ENCODE peak calls at places on chromosomes 13 and 19, in seven cellular contexts. C is cardiac fibroblast; A is stimulated activated CD4-positive, alpha-beta T cell treated with anti-CD3 and anti-CD28 coated beads, Interleukin-2, amount 100 ng/mL, for 24 hours; O is cardiac muscle cell; J is endothelial cell; N is stimulated activated naive B cell treated with anti-CD40 and anti-IgM and Interleukin-4, amounts not matched to agents 10 μg/mL and 1 μg/mL and 100 μg/mL, for 72 hours; V is gastrocnemius medialis. M is an unnamed sample.

GRCh38 chr19:1417145-1417544 is 9.8 kb downstream of the DAZAP1 start:
- DNase-seq in J (no peak), N (no peak), A (no peak), O (no peak), V (peak), C (no peak), M (no peak)

GRCh38 chr13:113930711-113931637 is 42.9 kb downstream of the C13orf46 start:
- DNase-seq in A (peak), V (peak), N (no peak), J (no peak), C (no peak), O (no peak), M (no peak)

GRCh38 chr13:113962386-113962785 is 11.5 kb downstream of the C13orf46 start:
- DNase-seq in A (no peak), V (no peak), O (no peak), J (no peak), C (no peak), N (no peak), M (no peak)

GRCh38 chr19:54207908-54208783 is 7.5 kb downstream of the RPS9 start:
- DNase-seq in V (peak), C (peak), A (peak), O (no peak), N (peak), J (no peak), M (no peak)

GRCh38 chr19:35098413-35099049 is 17.1 kb upstream of the FXYD3 start:
- DNase-seq in N (no peak), V (no peak), J (no peak), O (no peak), C (no peak), A (no peak), M (no peak)

GRCh38 chr19:54142166-54142780 is 4.7 kb downstream of the CNOT3 start:
- DNase-seq in V (no peak), J (no peak), O (no peak), N (no peak), C (no peak), A (no peak), M (no peak)

GRCh38 chr19:33713194-33713593 is 83.5 kb upstream of the KCTD15 start:
- DNase-seq in N (no peak), C (no peak), V (no peak), J (no peak), A (no peak), O (no peak), M (no peak)

GRCh38 chr19:7109678-7110289 is 40.3 kb downstream of the ZNF557 start:
- DNase-seq in O (no peak), C (peak), J (no peak), V (no peak), N (no peak), A (no peak), M (peak)

GRCh38 chr13:41823486-41823885 is 137.4 kb downstream of the VWA8 start:
- DNase-seq in O (no peak), V (no peak), N (no peak), J (no peak), C (no peak), A (no peak), M (no peak)

GRCh38 chr13:25085125-25085742 is 10.7 kb upstream of the PABPC3 start:
- DNase-seq in O (peak), C (peak), A (no peak), N (no peak), V (no peak), J (peak), M (peak)

GRCh38 chr19:508204-509150 is 1.2 kb downstream of the TPGS1 start:
- DNase-seq in O (no peak), J (no peak), V (no peak), N (no peak), C (no peak), A (no peak), M (no peak)

GRCh38 chr19:46374526-46375475 is 27.9 kb downstream of the PPP5C start:
- DNase-seq in J (no peak), O (no peak), V (no peak), C (no peak), N (no peak), A (no peak), M (no peak)

GRCh38 chr13:30739646-30740642 is 4.6 kb downstream of the ALOX5AP start:
- DNase-seq in J (no peak), V (no peak), O (no peak), C (peak), A (peak), N (no peak), M (peak)

GRCh38 chr13:108426893-108427292 is 157.4 kb downstream of the TNFSF13B start:
- DNase-seq in O (no peak), J (no peak), C (peak), A (no peak), V (no peak), N (no peak), M (no peak)

GRCh38 chr13:77055158-77055557 is 28.2 kb upstream of the FBXL3 start:
- DNase-seq in A (no peak), N (no peak), V (no peak), O (no peak), C (no peak), J (no peak), M (no peak)

GRCh38 chr19:57167385-57167784 is at the start of gene DUXA:
- DNase-seq in A (no peak), N (no peak), O (no peak), C (no peak), J (no peak), V (no peak), M (no peak)

GRCh38 chr13:75762066-75762937 is 126.2 kb downstream of the LMO7 start:
- DNase-seq in J (no peak), O (no peak), N (peak), A (peak), V (no peak), C (peak), M (no peak)

GRCh38 chr19:30118760-30119159 is 176.7 kb downstream of the URI1 start:
- DNase-seq in O (no peak), J (no peak), A (no peak), C (no peak), N (no peak), V (no peak), M (no peak)

GRCh38 chr13:96089749-96090239 is at the start of gene HS6ST3:
- DNase-seq in A (no peak), J (peak), V (no peak), C (peak), O (peak), N (no peak), M (no peak)

GRCh38 chr13:113917096-113917495 is 53.2 kb upstream of the GAS6 start:
- DNase-seq in C (no peak), A (peak), V (no peak), N (no peak), O (no peak), J (no peak), M (no peak)

GRCh38 chr13:48210178-48210577 is 22.8 kb upstream of the ITM2B start:
- DNase-seq in N (no peak), O (no peak), V (no peak), J (no peak), C (peak), A (no peak), M (peak)

GRCh38 chr19:20238025-20238623 is 71.1 kb downstream of the ZNF486 start:
- DNase-seq in O (peak), C (peak), N (peak), J (peak), A (peak), V (peak), M (peak)

GRCh38 chr19:39263912-39264305 is 4.3 kb upstream of the IFNL2 start:
- DNase-seq in V (no peak), N (no peak), C (no peak), J (no peak), A (no peak), O (no peak), M (no peak)

GRCh38 chr13:98216135-98216565 is 39.1 kb upstream of the RNF113B start:
- DNase-seq in N (no peak), C (peak), V (no peak), J (no peak), A (no peak), O (peak), M (peak)

GRCh38 chr13:28117689-28118377 is 17.5 kb upstream of the FLT3 start:
- DNase-seq in N (no peak), V (no peak), O (no peak), J (no peak), C (peak), A (no peak), M (no peak)

GRCh38 chr13:44903596-44903995 is 85.7 kb downstream of the NUFIP1 start:
- DNase-seq in J (no peak), N (no peak), O (no peak), C (peak), V (peak), A (no peak), M (peak)

GRCh38 chr13:48263196-48263595 is 30.2 kb downstream of the ITM2B start:
- DNase-seq in N (no peak), C (no peak), A (no peak), J (no peak), O (no peak), V (no peak), M (no peak)

GRCh38 chr19:2309734-2310362 is 1.9 kb upstream of the LINGO3 start:
- DNase-seq in A (no peak), O (no peak), V (no peak), N (no peak), J (no peak), C (no peak), M (peak)

GRCh38 chr13:36282818-36283432 is 14.7 kb downstream of the CCDC169 start:
- DNase-seq in J (no peak), O (peak), V (no peak), A (no peak), C (peak), N (no peak), M (peak)

GRCh38 chr13:100600461-100600860 is 11.9 kb upstream of the GGACT start:
- DNase-seq in J (no peak), O (no peak), N (no peak), V (no peak), A (no peak), C (no peak), M (no peak)

GRCh38 chr13:113901231-113901630 is 37.4 kb upstream of the GAS6 start:
- DNase-seq in V (no peak), J (no peak), C (peak), A (peak), O (no peak), N (no peak), M (peak)

GRCh38 chr13:82672248-82672647 is 1210.0 kb downstream of the SLITRK1 start:
- DNase-seq in O (no peak), C (no peak), N (no peak), A (no peak), V (no peak), J (no peak), M (no peak)

GRCh38 chr19:15331419-15332310 is 674 bp downstream of the BRD4 start:
- DNase-seq in N (peak), C (peak), O (peak), V (peak), A (peak), J (peak), M (peak)

GRCh38 chr19:10817291-10818038 is 18.5 kb downstream of the TMED1 start:
- DNase-seq in J (no peak), V (peak), C (peak), O (no peak), A (no peak), N (no peak), M (peak)